ENCODE peak calls at places on chromosomes 12 and 14, in eight cellular contexts. U, J, B, N, F, A, E and V are unnamed samples.

GRCh38 chr12:75632452-75632851 is 121.0 kb upstream of the KRR1 start:
- DNase-seq in U (no peak), J (no peak), B (peak; percentile 18), N (no peak), F (no peak), A (no peak), E (no peak), V (no peak)

GRCh38 chr14:35374273-35374681 is 30.3 kb downstream of the NFKBIA start:
- DNase-seq in U (peak; percentile 71), J (peak; percentile 78), B (peak; percentile 99), N (no peak), F (no peak), A (no peak), E (no peak), V (peak; percentile 86)

GRCh38 chr14:36848213-36848612 is 186.6 kb downstream of the PAX9 start:
- DNase-seq in U (no peak), J (no peak), B (no peak), N (no peak), F (no peak), A (no peak), E (no peak), V (no peak)

GRCh38 chr12:27272375-27273028 is 28.4 kb downstream of the STK38L start:
- DNase-seq in U (no peak), J (no peak), B (no peak), N (no peak), F (no peak), A (no peak), E (no peak), V (no peak)

GRCh38 chr12:106310687-106311086 is 8.2 kb downstream of the TCP11L2 start:
- DNase-seq in U (no peak), J (no peak), B (no peak), N (no peak), F (no peak), A (no peak), E (no peak), V (no peak)

GRCh38 chr12:52390739-52391617 is 5.5 kb upstream of the KRT84 start:
- DNase-seq in U (no peak), J (no peak), B (peak; percentile 66), N (peak; percentile 90), F (no peak), A (no peak), E (peak; percentile 47), V (no peak)

GRCh38 chr14:47044841-47045240 is 393.3 kb upstream of the RPL10L start:
- DNase-seq in U (no peak), J (no peak), B (no peak), N (peak; percentile 71), F (no peak), A (no peak), E (peak; percentile 25), V (no peak)

GRCh38 chr14:104304451-104305351 is 166.3 kb downstream of the KIF26A start:
- DNase-seq in U (peak; percentile 37), J (no peak), B (no peak), N (no peak), F (peak; percentile 19), A (no peak), E (no peak), V (peak; percentile 26)

GRCh38 chr12:80068173-80068572 is 31.2 kb upstream of the OTOGL start:
- DNase-seq in U (no peak), J (no peak), B (no peak), N (peak; percentile 90), F (no peak), A (no peak), E (no peak), V (no peak)

GRCh38 chr12:80059875-80060274 is 39.5 kb upstream of the OTOGL start:
- DNase-seq in U (no peak), J (no peak), B (no peak), N (no peak), F (no peak), A (no peak), E (no peak), V (no peak)

GRCh38 chr12:80058586-80058985 is 40.8 kb upstream of the OTOGL start:
- DNase-seq in U (no peak), J (no peak), B (no peak), N (no peak), F (no peak), A (no peak), E (no peak), V (no peak)

GRCh38 chr12:80064951-80065350 is 34.4 kb upstream of the OTOGL start:
- DNase-seq in U (no peak), J (no peak), B (no peak), N (no peak), F (no peak), A (no peak), E (no peak), V (no peak)

GRCh38 chr12:80064269-80064668 is 35.1 kb upstream of the OTOGL start:
- DNase-seq in U (no peak), J (no peak), B (no peak), N (no peak), F (no peak), A (no peak), E (no peak), V (no peak)
- TF ChIP-seq CTCF in U (no peak), J (no peak), B (no peak), N (no peak), F (no peak), A (no peak), E (no peak), V (no peak)

DNA sequence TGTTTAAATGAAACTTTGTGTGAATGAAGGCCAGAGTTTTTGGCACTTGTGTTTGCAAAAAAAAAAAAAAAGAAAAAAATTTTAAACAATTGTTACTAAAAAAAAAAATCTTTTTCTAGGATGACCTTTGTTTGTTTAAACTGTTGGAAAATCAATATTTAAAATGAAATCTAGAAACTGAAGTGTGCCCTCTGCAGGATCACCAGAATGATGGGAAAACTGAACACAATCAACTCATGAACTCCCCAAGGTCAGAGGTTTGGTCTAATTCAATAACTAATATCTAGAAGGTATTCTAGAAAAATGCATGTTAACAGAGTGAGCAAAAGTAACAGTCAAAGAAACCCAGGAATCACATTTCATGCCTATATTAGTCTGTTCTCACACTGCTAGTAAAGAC is 448.9 kb downstream of the FLRT2 start:
- DNase-seq in U (no peak), J (no peak), B (no peak), N (no peak), F (no peak), A (no peak), E (no peak), V (no peak)
- TF ChIP-seq CTCF in U (no peak), J (no peak), B (no peak), N (peak; percentile 14), F (no peak), A (no peak), E (no peak), V (no peak)

GRCh38 chr12:113464852-113465719 is 6.6 kb downstream of the LHX5 start:
- DNase-seq in U (no peak), J (no peak), B (no peak), N (peak; percentile 75), F (no peak), A (no peak), E (peak; percentile 28), V (no peak)
- TF ChIP-seq CTCF in U (no peak), J (no peak), B (no peak), N (no peak), F (no peak), A (no peak), E (no peak), V (no peak)

GRCh38 chr12:24996820-24997219 is 47.9 kb upstream of the BCAT1 start:
- DNase-seq in U (no peak), J (no peak), B (no peak), N (no peak), F (no peak), A (no peak), E (no peak), V (no peak)
- TF ChIP-seq CTCF in U (no peak), J (no peak), B (no peak), N (no peak), F (no peak), A (no peak), E (no peak), V (no peak)

GRCh38 chr14:57290753-57291152 is 22.0 kb downstream of the AP5M1 start:
- DNase-seq in U (no peak), J (no peak), B (no peak), N (no peak), F (no peak), A (no peak), E (no peak), V (no peak)

GRCh38 chr14:57297852-57298251 is 29.1 kb downstream of the AP5M1 start:
- DNase-seq in U (no peak), J (no peak), B (no peak), N (no peak), F (no peak), A (no peak), E (no peak), V (no peak)

GRCh38 chr14:57291692-57292647 is 23.2 kb downstream of the AP5M1 start:
- DNase-seq in U (no peak), J (no peak), B (no peak), N (no peak), F (no peak), A (no peak), E (no peak), V (no peak)

GRCh38 chr14:57295261-57295660 is 26.5 kb downstream of the AP5M1 start:
- DNase-seq in U (no peak), J (no peak), B (no peak), N (no peak), F (no peak), A (no peak), E (no peak), V (no peak)

DNA sequence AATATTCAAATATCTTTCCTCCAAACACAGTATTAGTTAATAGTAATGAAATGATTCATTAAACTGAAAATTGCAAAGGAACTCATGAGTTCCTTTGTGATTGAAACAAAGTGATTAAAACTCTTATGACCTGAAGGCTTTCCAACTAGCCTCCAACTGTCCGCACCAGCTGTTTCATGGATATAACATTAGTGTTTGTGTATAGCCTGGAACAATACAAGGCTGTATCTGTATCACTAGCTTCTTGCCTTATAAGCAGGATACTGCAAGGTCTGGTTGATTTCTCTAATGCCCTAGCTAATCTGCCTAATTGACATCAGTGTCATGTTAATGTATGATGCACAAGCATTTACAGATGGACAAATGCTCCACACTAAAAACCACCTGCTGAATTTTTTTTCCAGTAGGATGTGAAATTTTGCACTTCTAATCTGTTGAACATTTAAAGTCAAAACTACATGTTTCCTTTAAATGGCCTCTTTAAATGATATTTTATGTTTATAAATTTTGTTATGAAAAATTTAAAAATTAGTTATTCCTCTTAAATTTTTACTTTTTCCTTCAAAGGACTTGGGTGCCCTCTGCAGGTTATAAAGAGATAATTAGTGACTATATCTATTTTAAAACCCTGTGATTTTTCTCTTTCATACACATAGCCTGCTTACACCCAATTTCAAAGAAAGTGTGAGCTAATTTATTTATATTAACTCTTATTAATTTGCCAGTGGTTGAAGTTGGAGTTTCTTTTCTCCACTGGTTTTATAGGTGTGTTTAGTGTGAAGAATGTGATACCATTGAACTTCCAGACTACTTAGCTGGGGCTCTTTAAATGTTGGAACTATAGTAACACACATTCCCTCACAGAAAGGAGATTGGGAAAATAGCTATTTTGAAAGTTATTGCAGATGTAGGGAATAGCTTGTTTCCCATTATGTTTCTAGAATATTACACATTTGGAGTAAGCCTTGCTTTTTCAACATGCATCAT is 25.4 kb downstream of the AP5M1 start:
- DNase-seq in U (no peak), J (no peak), B (peak; percentile 54), N (no peak), F (no peak), A (no peak), E (no peak), V (no peak)
- TF ChIP-seq CTCF in U (peak; percentile 2), J (peak; percentile 23), B (peak; percentile 33), N (peak; percentile 75), F (no peak), A (peak; percentile 41), E (peak; percentile 48), V (peak; percentile 51)